ENCODE peak calls at places on chromosome 14, in seven cellular contexts. M, U, O, E, F, V and S are unnamed samples.

GRCh38 chr14:22977684-22978486 is 4.5 kb downstream of the AJUBA start:
- DNase-seq in M (no peak), O (peak; percentile 100), E (peak; percentile 69), V (peak; percentile 88), F (peak; percentile 47), U (no peak), S (peak; percentile 92)

GRCh38 chr14:72535485-72535884 is 358.4 kb downstream of the DPF3 start:
- DNase-seq in E (no peak), M (no peak), V (no peak), F (no peak), U (peak; percentile 40), O (no peak), S (no peak)

GRCh38 chr14:69877492-69877891 is 1.7 kb upstream of the SMOC1 start:
- DNase-seq in E (peak; percentile 16), F (peak; percentile 61), U (no peak), M (peak; percentile 29), V (no peak), O (no peak), S (no peak)

GRCh38 chr14:89616425-89617141 is 199.6 kb upstream of the FOXN3 start:
- DNase-seq in M (no peak), U (no peak), V (no peak), F (peak; percentile 52), E (no peak), O (peak; percentile 29), S (no peak)

GRCh38 chr14:62308927-62309326 is 546.7 kb downstream of the SNAPC1 start:
- DNase-seq in V (no peak), F (no peak), E (no peak), U (no peak), O (no peak), M (no peak), S (no peak)

GRCh38 chr14:104800600-104801283 is at the start of gene ZBTB42:
- DNase-seq in U (no peak), E (no peak), V (no peak), F (peak; percentile 89), M (no peak), O (peak; percentile 54), S (no peak)

GRCh38 chr14:103716091-103716801 is 636 bp downstream of the ZFYVE21 start:
- DNase-seq in E (peak; percentile 66), O (no peak), F (peak; percentile 74), V (no peak), M (no peak), U (no peak), S (no peak)

GRCh38 chr14:45426685-45427282 is 173.8 kb upstream of the MIS18BP1 start:
- DNase-seq in E (peak; percentile 26), O (peak; percentile 49), V (peak; percentile 7), U (peak; percentile 4), M (peak; percentile 62), F (peak; percentile 10), S (peak; percentile 46)

GRCh38 chr14:81323621-81324400 is 76.3 kb downstream of the STON2 start:
- DNase-seq in E (no peak), V (peak; percentile 29), U (no peak), F (no peak), M (peak; percentile 36), O (no peak), S (peak; percentile 74)

GRCh38 chr14:100138082-100138787 is 21.2 kb downstream of the DEGS2 start:
- DNase-seq in U (no peak), F (no peak), O (no peak), E (no peak), M (no peak), V (no peak), S (no peak)

GRCh38 chr14:71324767-71325272 is 417.6 kb downstream of the PCNX1 start:
- DNase-seq in O (no peak), M (no peak), F (no peak), E (no peak), U (peak; percentile 89), V (no peak), S (no peak)
- TF ChIP-seq YY1 in O (no peak), M (no peak), F (no peak), E (no peak), U (no peak), V (no peak), S (no peak)

GRCh38 chr14:68281497-68281896 is 461.9 kb downstream of the RAD51B start:
- DNase-seq in M (no peak), E (no peak), U (no peak), O (no peak), F (no peak), V (no peak), S (no peak)
- H3K9ac ChIP-seq in M (no peak overlapping the region), E (no peak overlapping the region), U (no peak overlapping the region), O (no peak overlapping the region), F (no peak overlapping the region), V (no peak overlapping the region), S (no peak overlapping the region)

GRCh38 chr14:94395900-94396574 is 7.6 kb upstream of the SERPINA1 start:
- DNase-seq in U (no peak), E (no peak), V (no peak), F (no peak), O (peak; percentile 99), M (no peak), S (no peak)

GRCh38 chr14:94394025-94394493 is 5.7 kb upstream of the SERPINA1 start:
- DNase-seq in F (no peak), M (no peak), U (no peak), E (no peak), O (peak; percentile 76), V (no peak), S (no peak)

GRCh38 chr14:94393474-94393873 is 5.1 kb upstream of the SERPINA1 start:
- DNase-seq in M (no peak), V (no peak), U (no peak), E (no peak), O (no peak), F (no peak), S (no peak)

GRCh38 chr14:94395306-94395899 is 7.0 kb upstream of the SERPINA1 start:
- DNase-seq in M (no peak), V (no peak), O (no peak), E (no peak), F (no peak), U (no peak), S (no peak)

GRCh38 chr14:94394594-94395305 is 6.3 kb upstream of the SERPINA1 start:
- DNase-seq in V (no peak), U (no peak), E (no peak), M (no peak), F (no peak), O (peak; percentile 74), S (no peak)
- TF ChIP-seq YY1 in V (no peak), U (no peak), E (no peak), M (no peak), F (no peak), O (no peak), S (no peak)

GRCh38 chr14:77058785-77059184 is 30.3 kb upstream of the IRF2BPL start:
- DNase-seq in O (no peak), M (no peak), U (no peak), F (no peak), V (no peak), E (no peak), S (no peak)
- H3K9ac ChIP-seq in O (no peak overlapping the region), M (peak overlapping the region; percentile 24), U (no peak overlapping the region), F (no peak overlapping the region), V (no peak overlapping the region), E (no peak overlapping the region), S (no peak overlapping the region)

GRCh38 chr14:101559624-101560533 is 1.4 kb upstream of the DIO3 start:
- DNase-seq in U (no peak), V (no peak), M (no peak), E (no peak), F (peak; percentile 91), O (no peak), S (no peak)
- TF ChIP-seq YY1 in U (no peak), V (no peak), M (no peak), E (no peak), F (no peak), O (no peak), S (no peak)